ENCODE peak calls at places on chromosomes 3 and 15, in four cellular contexts. Q is CD8-positive, alpha-beta T cell; G is nephron progenitor cell; H is NCI-H1048. P is an unnamed sample.

GRCh38 chr15:70097337-70098169 is at the start of gene TLE3:
- DNase-seq in Q (peak; percentile 99), G (peak; percentile 98), H (peak; percentile 92), P (peak; percentile 94)

GRCh38 chr3:130470132-130470531 is 46.8 kb upstream of the COL6A6 start:
- DNase-seq in Q (no peak), G (no peak), H (no peak), P (no peak)

GRCh38 chr15:46713045-46713444 is 1004.3 kb upstream of the SEMA6D start:
- DNase-seq in Q (no peak), G (no peak), H (no peak), P (no peak)

GRCh38 chr3:40992023-40992422 is 207.3 kb upstream of the CTNNB1 start:
- DNase-seq in Q (no peak), G (no peak), H (no peak), P (no peak)

GRCh38 chr15:66802087-66803001 is 100.3 kb downstream of the SMAD6 start:
- DNase-seq in Q (no peak), G (no peak), H (no peak), P (no peak)

GRCh38 chr3:139187648-139188047 is 143.0 kb upstream of the PRR23C start:
- DNase-seq in Q (no peak), G (no peak), H (no peak), P (no peak)

GRCh38 chr3:126126811-126127431 is 43.0 kb upstream of the SLC41A3 start:
- DNase-seq in Q (no peak), G (peak; percentile 1), H (no peak), P (no peak)

GRCh38 chr3:170809975-170810357 is 60.0 kb downstream of the RPL22L1 start:
- DNase-seq in Q (no peak), G (no peak), H (no peak), P (no peak)

GRCh38 chr15:31504462-31504839 is 177.8 kb downstream of the KLF13 start:
- DNase-seq in Q (peak; percentile 40), G (no peak), H (no peak), P (no peak)

GRCh38 chr3:149657796-149658443 is at the start of gene WWTR1:
- DNase-seq in Q (no peak), G (peak; percentile 89), H (peak; percentile 69), P (no peak)

GRCh38 chr3:9810846-9811245 is 784 bp downstream of the TTLL3 start:
- DNase-seq in Q (no peak), G (no peak), H (no peak), P (no peak)

GRCh38 chr15:39396979-39397615 is 183.8 kb upstream of the THBS1 start:
- DNase-seq in Q (no peak), G (no peak), H (no peak), P (no peak)

GRCh38 chr3:134008630-134009156 is 21.0 kb downstream of the SLCO2A1 start:
- DNase-seq in Q (no peak), G (no peak), H (no peak), P (no peak)

GRCh38 chr3:16866447-16867025 is 18.2 kb upstream of the PLCL2 start:
- DNase-seq in Q (no peak), G (no peak), H (no peak), P (no peak)

GRCh38 chr3:159131376-159131775 is 329.5 kb downstream of the MFSD1 start:
- DNase-seq in Q (no peak), G (no peak), H (no peak), P (no peak)

GRCh38 chr15:49314729-49315128 is 108.3 kb upstream of the FGF7 start:
- DNase-seq in Q (no peak), G (no peak), H (no peak), P (no peak)

GRCh38 chr3:111326144-111326995 is 215.6 kb upstream of the CD96 start:
- DNase-seq in Q (no peak), G (no peak), H (no peak), P (no peak)